ENCODE peak calls at places on chromosomes 16 and 17, in four cellular contexts. One of them, this sample, is unnamed.

GRCh38 chr17:40560592-40561293 is 4.5 kb downstream of the CCR7 start:
- DNase-seq in ovary: no peak
- DNase-seq in hepatocyte: peak; percentile 5
- DNase-seq in A673: no peak
- DNase-seq in this sample: no peak

GRCh38 chr17:71902931-71903506 is 217.8 kb upstream of the SOX9 start:
- DNase-seq in ovary: no peak
- DNase-seq in hepatocyte: no peak
- DNase-seq in A673: no peak
- DNase-seq in this sample: peak; percentile 31

GRCh38 chr16:23105309-23105708 is 43.9 kb downstream of the USP31 start:
- DNase-seq in ovary: no peak
- DNase-seq in hepatocyte: no peak
- DNase-seq in A673: no peak
- DNase-seq in this sample: no peak

GRCh38 chr17:73371285-73371684 is 59.5 kb upstream of the CDC42EP4 start:
- DNase-seq in ovary: no peak
- DNase-seq in hepatocyte: no peak
- DNase-seq in A673: peak; percentile 60
- DNase-seq in this sample: peak; percentile 90

GRCh38 chr16:10200823-10201571 is 18.8 kb upstream of the GRIN2A start:
- DNase-seq in ovary: no peak
- DNase-seq in hepatocyte: no peak
- DNase-seq in A673: no peak
- DNase-seq in this sample: no peak

GRCh38 chr17:39794249-39794970 is 56.7 kb downstream of the GRB7 start:
- DNase-seq in ovary: no peak
- DNase-seq in hepatocyte: no peak
- DNase-seq in A673: no peak
- DNase-seq in this sample: no peak

GRCh38 chr17:81419333-81419885 is 24.2 kb downstream of the BAHCC1 start:
- DNase-seq in ovary: peak; percentile 94
- DNase-seq in hepatocyte: peak; percentile 89
- DNase-seq in A673: peak; percentile 100
- DNase-seq in this sample: peak; percentile 90

GRCh38 chr17:40325156-40326013 is 16.4 kb downstream of the RARA start:
- DNase-seq in ovary: no peak
- DNase-seq in hepatocyte: no peak
- DNase-seq in A673: no peak
- DNase-seq in this sample: no peak

GRCh38 chr16:2056077-2056476 is 8.3 kb downstream of the TSC2 start:
- DNase-seq in ovary: no peak
- DNase-seq in hepatocyte: no peak
- DNase-seq in A673: no peak
- DNase-seq in this sample: peak; percentile 15

GRCh38 chr17:74152591-74153455 is 50.7 kb upstream of the RPL38 start:
- DNase-seq in ovary: no peak
- DNase-seq in hepatocyte: peak; percentile 50
- DNase-seq in A673: no peak
- DNase-seq in this sample: no peak

GRCh38 chr16:74601131-74601871 is 5.6 kb downstream of the GLG1 start:
- DNase-seq in ovary: no peak
- DNase-seq in hepatocyte: no peak
- DNase-seq in A673: no peak
- DNase-seq in this sample: peak; percentile 51

GRCh38 chr17:61403846-61404701 is 4.4 kb downstream of the TBX2 start:
- DNase-seq in ovary: peak; percentile 12
- DNase-seq in hepatocyte: no peak
- DNase-seq in A673: no peak
- DNase-seq in this sample: no peak

DNA sequence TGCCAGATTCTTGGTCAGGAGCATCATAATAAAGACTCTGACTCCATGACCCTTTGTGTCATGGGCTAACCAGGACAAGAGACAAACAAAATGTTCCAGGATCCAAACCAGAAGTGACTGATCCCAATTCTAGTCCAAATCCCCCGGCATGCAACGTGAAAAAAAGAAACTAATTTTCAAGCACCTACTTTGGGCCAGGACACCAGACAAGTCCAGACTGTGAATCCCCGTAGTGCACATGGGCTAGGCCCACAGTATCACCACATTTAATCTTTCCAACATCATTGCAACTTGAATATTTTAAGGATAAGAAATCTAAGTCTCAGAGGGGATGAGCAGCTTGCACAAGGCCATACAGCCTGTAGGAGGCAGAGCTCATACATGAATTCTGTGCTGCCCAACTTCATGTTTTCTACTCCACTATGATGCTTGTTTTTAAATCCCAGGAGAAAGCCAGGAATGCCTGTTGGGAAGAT is 365.7 kb downstream of the NPIPA8 start:
- DNase-seq in ovary: no peak
- DNase-seq in hepatocyte: no peak
- DNase-seq in A673: no peak
- DNase-seq in this sample: no peak
- TF ChIP-seq CTCF in ovary: no peak
- TF ChIP-seq CTCF in hepatocyte: peak; percentile 14
- TF ChIP-seq CTCF in A673: no peak
- TF ChIP-seq CTCF in this sample: no peak

GRCh38 chr17:55717898-55718735 is 4.5 kb downstream of the TMEM100 start:
- DNase-seq in ovary: peak; percentile 89
- DNase-seq in hepatocyte: peak; percentile 88
- DNase-seq in A673: peak; percentile 87
- DNase-seq in this sample: peak; percentile 90
- TF ChIP-seq CTCF in ovary: peak; percentile 69
- TF ChIP-seq CTCF in hepatocyte: peak; percentile 79
- TF ChIP-seq CTCF in A673: peak; percentile 89
- TF ChIP-seq CTCF in this sample: peak; percentile 93

DNA sequence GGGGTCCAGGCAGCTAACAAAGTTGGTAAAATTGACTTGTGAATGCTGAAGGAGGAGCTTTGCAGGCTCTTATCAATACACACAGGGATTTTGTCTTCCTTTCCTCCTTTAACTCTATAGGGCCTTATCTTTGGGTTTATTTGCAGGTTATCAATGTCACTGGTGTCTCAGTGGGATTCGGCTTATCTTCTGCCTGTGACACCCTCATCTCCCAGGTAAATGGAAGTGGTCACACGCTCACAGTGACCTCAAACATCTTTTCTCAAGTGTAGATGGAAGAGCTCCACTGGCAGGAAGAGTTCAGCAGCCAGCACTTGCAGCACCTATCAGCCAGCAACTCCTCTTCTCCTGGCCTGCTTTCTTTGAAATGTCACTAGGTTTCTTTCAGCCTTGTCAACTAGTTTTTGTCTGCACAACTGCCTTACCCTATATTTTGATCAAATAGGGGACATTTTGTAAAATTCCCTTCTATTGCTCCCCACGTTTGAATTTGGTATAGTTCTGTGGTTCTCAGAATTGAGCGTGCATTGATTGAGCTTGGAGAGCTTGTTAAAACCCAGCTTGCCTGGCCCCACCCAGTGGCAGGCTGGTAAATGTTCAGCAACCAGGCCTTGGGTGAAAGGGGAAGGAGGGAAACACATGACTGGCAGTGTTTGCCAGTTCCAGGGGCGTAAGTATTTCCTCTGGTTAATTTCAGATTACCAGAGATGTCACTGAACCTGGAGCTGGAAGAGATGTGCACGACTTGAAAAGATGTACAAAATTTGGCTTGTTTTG is 12.8 kb downstream of the SLC47A1 start:
- DNase-seq in ovary: no peak
- DNase-seq in hepatocyte: no peak
- DNase-seq in A673: no peak
- DNase-seq in this sample: peak; percentile 18
- TF ChIP-seq CTCF in ovary: no peak
- TF ChIP-seq CTCF in hepatocyte: peak; percentile 25
- TF ChIP-seq CTCF in A673: peak; percentile 29
- TF ChIP-seq CTCF in this sample: peak; percentile 45

GRCh38 chr17:54494731-54495715 is 405.6 kb upstream of the TOM1L1 start:
- DNase-seq in ovary: no peak
- DNase-seq in hepatocyte: no peak
- DNase-seq in A673: peak; percentile 90
- DNase-seq in this sample: no peak
- TF ChIP-seq CTCF in ovary: no peak
- TF ChIP-seq CTCF in hepatocyte: no peak
- TF ChIP-seq CTCF in A673: no peak
- TF ChIP-seq CTCF in this sample: no peak

DNA sequence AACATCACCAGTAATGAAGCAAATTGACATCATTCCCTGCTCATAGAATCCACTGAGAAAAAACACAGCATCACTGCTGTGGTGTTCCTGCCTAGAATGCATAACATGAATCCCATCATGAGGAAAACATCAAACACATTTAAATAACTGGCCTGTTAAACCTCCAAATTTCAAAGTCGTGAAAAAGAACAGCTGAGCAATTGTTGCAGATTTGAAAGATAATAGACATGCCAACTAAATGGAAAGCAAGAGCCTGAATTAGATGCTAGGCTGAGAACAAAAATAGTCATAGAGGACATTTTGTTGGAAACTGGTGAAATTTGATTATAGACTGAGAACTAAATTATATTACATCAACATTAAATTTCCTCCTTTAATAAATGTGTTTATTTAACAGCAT is 305.2 kb upstream of the MON1B start:
- DNase-seq in ovary: no peak
- DNase-seq in hepatocyte: no peak
- DNase-seq in A673: no peak
- DNase-seq in this sample: no peak
- TF ChIP-seq CTCF in ovary: no peak
- TF ChIP-seq CTCF in hepatocyte: no peak
- TF ChIP-seq CTCF in A673: no peak
- TF ChIP-seq CTCF in this sample: no peak

DNA sequence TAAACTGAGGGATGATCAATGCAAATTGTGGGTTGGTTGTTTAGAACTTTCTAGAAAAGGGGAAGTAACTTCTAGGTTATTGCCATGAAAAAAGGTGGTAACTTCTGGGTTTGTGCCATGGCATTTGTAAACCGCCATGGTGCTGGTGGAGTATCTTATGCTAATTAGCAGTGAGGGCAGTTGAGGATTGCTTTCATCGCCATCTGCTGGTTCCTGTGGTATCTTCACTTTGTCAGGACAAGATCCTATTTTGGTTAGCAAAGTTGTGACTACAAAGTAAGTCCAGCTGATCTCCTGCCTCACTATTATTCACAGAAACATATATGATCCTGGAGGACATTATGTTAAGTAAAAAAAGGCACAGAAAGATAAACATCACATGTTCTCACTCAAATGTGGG is 1332.3 kb downstream of the CDH11 start:
- DNase-seq in ovary: no peak
- DNase-seq in hepatocyte: no peak
- DNase-seq in A673: peak; percentile 26
- DNase-seq in this sample: peak; percentile 1
- TF ChIP-seq CTCF in ovary: no peak
- TF ChIP-seq CTCF in hepatocyte: no peak
- TF ChIP-seq CTCF in A673: peak; percentile 27
- TF ChIP-seq CTCF in this sample: no peak

GRCh38 chr17:47844814-47845453 is 3.9 kb upstream of the SCRN2 start:
- DNase-seq in ovary: no peak
- DNase-seq in hepatocyte: no peak
- DNase-seq in A673: peak; percentile 38
- DNase-seq in this sample: peak; percentile 41
- TF ChIP-seq CTCF in ovary: no peak
- TF ChIP-seq CTCF in hepatocyte: peak; percentile 31
- TF ChIP-seq CTCF in A673: peak; percentile 37
- TF ChIP-seq CTCF in this sample: peak; percentile 64

DNA sequence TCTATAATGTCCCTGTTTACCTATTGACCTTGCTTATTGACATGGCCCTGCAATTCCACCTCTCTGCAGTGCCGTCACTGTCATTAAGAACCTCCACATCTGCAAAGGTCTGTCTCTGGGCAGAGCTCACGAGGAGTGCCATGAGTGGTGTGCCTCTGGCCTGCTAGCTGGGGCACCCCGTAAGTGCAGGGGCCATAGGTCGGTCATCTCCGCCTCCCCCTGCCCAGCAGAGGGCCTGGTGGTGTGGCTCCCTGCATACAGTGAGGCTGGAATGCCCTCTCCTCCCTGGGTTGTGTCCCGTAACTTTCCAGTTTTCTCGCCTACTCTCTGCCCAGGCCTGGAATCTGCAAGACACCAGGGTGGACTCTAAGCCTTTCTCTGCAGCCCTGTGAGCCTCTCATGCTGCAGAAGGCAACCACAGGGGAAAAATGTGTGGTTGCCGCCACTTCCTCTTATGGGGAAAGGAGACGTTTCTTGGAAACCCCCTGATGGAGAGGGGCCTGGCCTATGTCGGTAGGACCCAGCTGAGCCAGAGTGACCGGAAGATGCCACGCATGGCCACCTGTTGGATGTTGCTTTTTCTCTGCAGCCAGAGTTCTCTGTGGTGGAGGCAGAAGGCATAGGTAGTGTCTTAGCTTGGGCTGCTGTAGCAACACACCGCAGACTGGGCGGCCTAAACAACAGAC is 2.7 kb upstream of the SNX20 start:
- DNase-seq in ovary: no peak
- DNase-seq in hepatocyte: no peak
- DNase-seq in A673: no peak
- DNase-seq in this sample: no peak
- TF ChIP-seq CTCF in ovary: no peak
- TF ChIP-seq CTCF in hepatocyte: no peak
- TF ChIP-seq CTCF in A673: no peak
- TF ChIP-seq CTCF in this sample: no peak